ENCODE peak calls at places on chromosome 1, in eight cellular contexts. R is NCI-H1694 treated with DMSO at 0.1 percent for 48 hours, Z is EH, T is globus pallidus, H is body of pancreas, G is aorta, E is fibroblast of pulmonary artery, J is NCI-H187. X is an unnamed sample.

GRCh38 chr1:67559222-67559700 is 125.7 kb upstream of the GADD45A start:
- DNase-seq in R (no peak), Z (peak), T (peak), H (peak), G (peak), E (peak), J (no peak), X (no peak)

GRCh38 chr1:41312991-41313645 is 48.1 kb upstream of the FOXO6 start:
- DNase-seq in R (no peak), Z (no peak), T (no peak), H (no peak), G (no peak), E (peak), J (no peak), X (no peak)

GRCh38 chr1:228101994-228102790 is 933 bp downstream of the C1orf35 start:
- DNase-seq in R (peak), Z (peak), T (no peak), H (peak), G (no peak), E (peak), J (no peak), X (peak)

GRCh38 chr1:97063532-97063931 is 341.9 kb downstream of the PTBP2 start:
- DNase-seq in R (no peak), Z (no peak), T (no peak), H (peak), G (no peak), E (peak), J (no peak), X (no peak)

GRCh38 chr1:118659646-118660045 is 328.5 kb downstream of the TBX15 start:
- DNase-seq in R (no peak), Z (peak), T (no peak), H (no peak), G (no peak), E (no peak), J (no peak), X (no peak)

GRCh38 chr1:29002792-29003191 is 88.4 kb downstream of the EPB41 start:
- DNase-seq in R (no peak), Z (no peak), T (no peak), H (no peak), G (no peak), E (no peak), J (no peak), X (no peak)

GRCh38 chr1:185017966-185018365 is 27.4 kb upstream of the RNF2 start:
- DNase-seq in R (no peak), Z (no peak), T (no peak), H (no peak), G (no peak), E (no peak), J (no peak), X (no peak)

GRCh38 chr1:42340093-42340492 is 5.1 kb upstream of the FOXJ3 start:
- DNase-seq in R (peak), Z (peak), T (no peak), H (peak), G (no peak), E (no peak), J (peak), X (no peak)

GRCh38 chr1:1359668-1360468 is 1.5 kb upstream of the MXRA8 start:
- DNase-seq in R (no peak), Z (peak), T (no peak), H (peak), G (no peak), E (no peak), J (no peak), X (no peak)

GRCh38 chr1:43545321-43545685 is 14.6 kb downstream of the PTPRF start:
- DNase-seq in R (no peak), Z (no peak), T (no peak), H (no peak), G (no peak), E (no peak), J (no peak), X (no peak)

GRCh38 chr1:51569284-51570062 is 47.4 kb upstream of the OSBPL9 start:
- DNase-seq in R (peak), Z (peak), T (peak), H (peak), G (no peak), E (peak), J (no peak), X (no peak)

GRCh38 chr1:3054474-3054873 is 14.5 kb upstream of the PRDM16 start:
- DNase-seq in R (no peak), Z (no peak), T (no peak), H (peak), G (peak), E (no peak), J (no peak), X (no peak)

GRCh38 chr1:151992345-151993083 is 1.1 kb downstream of the S100A10 start:
- DNase-seq in R (no peak), Z (peak), T (no peak), H (peak), G (peak), E (peak), J (no peak), X (no peak)

GRCh38 chr1:220734571-220735326 is 13.4 kb upstream of the MTARC2 start:
- DNase-seq in R (no peak), Z (peak), T (no peak), H (no peak), G (no peak), E (peak), J (no peak), X (no peak)

GRCh38 chr1:94120591-94120901 is 402 bp downstream of the ABCA4 start:
- DNase-seq in R (no peak), Z (no peak), T (no peak), H (no peak), G (no peak), E (no peak), J (no peak), X (no peak)

GRCh38 chr1:235078927-235079381 is 49.7 kb downstream of the TOMM20 start:
- DNase-seq in R (no peak), Z (peak), T (no peak), H (no peak), G (no peak), E (no peak), J (no peak), X (no peak)

GRCh38 chr1:1907098-1907736 is 7.8 kb upstream of the CALML6 start:
- DNase-seq in R (no peak), Z (peak), T (no peak), H (peak), G (peak), E (no peak), J (no peak), X (peak)

GRCh38 chr1:150765229-150765976 is at the start of gene CTSS:
- DNase-seq in R (no peak), Z (peak), T (peak), H (no peak), G (no peak), E (peak), J (no peak), X (peak)

GRCh38 chr1:4020411-4020810 is 120.3 kb upstream of the C1orf174 start:
- DNase-seq in R (no peak), Z (no peak), T (no peak), H (no peak), G (no peak), E (no peak), J (no peak), X (no peak)

GRCh38 chr1:116489231-116489697 is 81.6 kb downstream of the CD58 start:
- DNase-seq in R (no peak), Z (no peak), T (peak), H (peak), G (no peak), E (peak), J (no peak), X (no peak)

X was measured in GM10248.